ENCODE peak calls at places on chromosomes 6 and 20, in six cellular contexts. N is body of pancreas, X is fibroblast of lung, K is psoas muscle, J is A549, E is tibial artery. W is an unnamed sample.

GRCh38 chr6:20266851-20267608 is 54.8 kb upstream of the MBOAT1 start:
- DNase-seq in J (no peak), N (no peak), K (no peak), X (peak), E (no peak), W (no peak)

GRCh38 chr6:133466666-133467065 is 225.5 kb downstream of the EYA4 start:
- DNase-seq in X (peak), J (no peak), N (no peak), E (no peak), K (no peak), W (no peak)

GRCh38 chr20:61253640-61254511 is 1.8 kb downstream of the CDH4 start:
- DNase-seq in N (no peak), X (peak), K (no peak), J (peak), E (no peak), W (no peak)

GRCh38 chr6:107318100-107318736 is 141.1 kb downstream of the PDSS2 start:
- DNase-seq in J (peak), K (peak), X (peak), N (peak), E (peak), W (peak)

GRCh38 chr6:89387516-89388222 is 24.4 kb downstream of the RRAGD start:
- DNase-seq in K (no peak), X (no peak), N (no peak), E (no peak), J (no peak), W (no peak)

GRCh38 chr6:27374824-27375612 is 13.5 kb upstream of the ZNF391 start:
- DNase-seq in E (peak), X (peak), N (peak), J (no peak), K (peak), W (peak)

GRCh38 chr6:33861722-33862121 is 57.9 kb upstream of the MLN start:
- DNase-seq in J (no peak), E (no peak), K (no peak), N (no peak), X (no peak), W (no peak)

GRCh38 chr6:147699637-147700036 is 191.1 kb downstream of the SAMD5 start:
- DNase-seq in K (no peak), E (no peak), X (peak), N (no peak), J (peak), W (no peak)

GRCh38 chr6:89281779-89282246 is 33.3 kb downstream of the GABRR2 start:
- DNase-seq in J (peak), E (no peak), X (peak), N (no peak), K (no peak), W (peak)

GRCh38 chr20:34874094-34874654 is 1.5 kb upstream of the GGT7 start:
- DNase-seq in X (peak), J (peak), K (peak), E (peak), N (peak), W (peak)

GRCh38 chr20:18543932-18544331 is 23.3 kb upstream of the SMIM26 start:
- DNase-seq in X (no peak), N (peak), K (no peak), J (no peak), E (no peak), W (peak)

GRCh38 chr6:121592955-121593665 is 157.7 kb downstream of the GJA1 start:
- DNase-seq in K (no peak), E (no peak), N (no peak), J (no peak), X (no peak), W (no peak)

GRCh38 chr20:45951925-45952834 is 17.7 kb downstream of the PCIF1 start:
- DNase-seq in N (no peak), K (no peak), X (no peak), J (no peak), E (no peak), W (no peak)

GRCh38 chr6:35397806-35398418 is 54.2 kb upstream of the FANCE start:
- DNase-seq in K (no peak), N (no peak), E (no peak), X (no peak), J (no peak), W (no peak)

GRCh38 chr6:36285797-36286196 is 15.9 kb downstream of the PNPLA1 start:
- DNase-seq in N (no peak), J (no peak), X (no peak), K (no peak), E (no peak), W (no peak)

GRCh38 chr6:160130729-160131484 is 9.3 kb downstream of the SLC22A1 start:
- DNase-seq in X (no peak), J (no peak), E (no peak), N (no peak), K (no peak), W (no peak)

GRCh38 chr6:149477544-149477943 is 7.3 kb downstream of the ZC3H12D start:
- DNase-seq in J (no peak), N (no peak), E (no peak), K (no peak), X (no peak), W (no peak)

GRCh38 chr6:154408906-154409500 is 52.4 kb upstream of the IPCEF1 start:
- DNase-seq in J (peak), E (no peak), X (peak), N (no peak), K (no peak), W (no peak)

GRCh38 chr20:8388146-8388545 is 256.1 kb downstream of the PLCB1 start:
- DNase-seq in J (no peak), E (no peak), K (no peak), N (no peak), X (peak), W (no peak)

GRCh38 chr6:68760941-68761676 is 126.0 kb downstream of the ADGRB3 start:
- DNase-seq in N (no peak), J (no peak), X (no peak), E (no peak), K (no peak), W (no peak)

GRCh38 chr20:1872456-1873183 is 22.6 kb upstream of the SIRPA start:
- DNase-seq in E (no peak), N (no peak), J (no peak), X (no peak), K (no peak), W (no peak)

GRCh38 chr6:15200087-15200486 is 45.8 kb upstream of the JARID2 start:
- DNase-seq in J (no peak), X (no peak), K (no peak), N (no peak), E (no peak), W (no peak)

GRCh38 chr6:11854418-11855165 is 76.0 kb upstream of the ADTRP start:
- DNase-seq in E (no peak), N (peak), J (peak), K (no peak), X (peak), W (no peak)

GRCh38 chr6:169583867-169584541 is 117.8 kb downstream of the WDR27 start:
- DNase-seq in N (no peak), K (no peak), J (no peak), E (no peak), X (no peak), W (no peak)

GRCh38 chr20:50099565-50099991 is 13.4 kb downstream of the UBE2V1 start:
- DNase-seq in J (no peak), K (no peak), N (no peak), X (no peak), E (no peak), W (no peak)

GRCh38 chr6:87968435-87969278 is 79.0 kb upstream of the SPACA1 start:
- DNase-seq in N (no peak), E (no peak), K (no peak), X (peak), J (no peak), W (no peak)

GRCh38 chr20:49210101-49210749 is 9.0 kb upstream of the DDX27 start:
- DNase-seq in X (no peak), K (no peak), N (no peak), E (no peak), J (no peak), W (peak)

GRCh38 chr6:112298816-112299281 is 44.5 kb upstream of the LAMA4 start:
- DNase-seq in X (peak), N (no peak), J (peak), E (no peak), K (no peak), W (no peak)

GRCh38 chr6:105259912-105260889 is 80.4 kb upstream of the POPDC3 start:
- DNase-seq in X (no peak), E (no peak), N (no peak), J (no peak), K (no peak), W (no peak)

GRCh38 chr6:168206186-168206585 is 113.4 kb downstream of the DACT2 start:
- DNase-seq in J (no peak), N (no peak), K (peak), X (no peak), E (peak), W (no peak)

GRCh38 chr20:38843346-38843745 is 37.8 kb downstream of the PPP1R16B start:
- DNase-seq in N (no peak), X (no peak), J (no peak), E (no peak), K (no peak), W (no peak)

GRCh38 chr20:5002077-5002413 is 735 bp upstream of the SLC23A2 start:
- DNase-seq in N (peak), X (no peak), E (no peak), K (no peak), J (no peak), W (no peak)

GRCh38 chr6:72716916-72717315 is 95.1 kb downstream of the KCNQ5 start:
- DNase-seq in E (no peak), K (no peak), J (no peak), N (no peak), X (no peak), W (no peak)

GRCh38 chr6:155517282-155517681 is 61.6 kb upstream of the NOX3 start:
- DNase-seq in X (no peak), K (no peak), N (no peak), J (no peak), E (no peak), W (no peak)

GRCh38 chr20:48962976-48963730 is 41.6 kb downstream of the ARFGEF2 start:
- DNase-seq in E (no peak), J (no peak), K (no peak), N (no peak), X (no peak), W (no peak)

GRCh38 chr20:44516491-44516890 is 5.4 kb downstream of the SERINC3 start:
- DNase-seq in K (peak), N (no peak), J (no peak), E (peak), X (no peak), W (no peak)

GRCh38 chr6:13708679-13709261 is 2.9 kb downstream of the RANBP9 start:
- DNase-seq in E (no peak), N (no peak), J (no peak), X (peak), K (no peak), W (no peak)
- H3K4me3 ChIP-seq in E (peak), N (peak), J (peak), X (peak), K (peak), W (peak)

GRCh38 chr20:10094566-10095173 is 59.9 kb downstream of the ANKEF1 start:
- DNase-seq in X (peak), E (no peak), N (no peak), K (no peak), J (peak), W (no peak)
- TF ChIP-seq CTCF in X (peak), E (no peak), N (no peak), K (no peak), J (peak), W (peak)

DNA sequence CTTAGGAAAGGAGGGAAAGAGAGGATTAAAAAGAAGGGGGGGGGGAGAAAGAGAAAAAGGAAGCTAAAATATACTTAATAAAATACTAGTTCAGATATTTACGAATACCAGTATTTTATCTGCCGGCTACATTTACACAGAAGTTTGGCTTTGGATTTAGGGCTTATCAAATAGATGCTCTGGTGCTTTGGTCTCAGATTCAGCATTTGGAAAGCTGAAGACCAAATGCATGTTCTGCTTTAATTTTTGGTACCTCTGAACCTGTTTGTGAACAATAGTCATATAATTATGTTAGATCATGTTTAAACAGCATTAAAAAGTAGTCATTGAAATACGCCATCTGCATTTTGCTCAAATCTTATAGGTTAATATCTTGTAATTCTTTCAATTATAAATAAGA is 786.0 kb upstream of the CITED2 start:
- DNase-seq in J (no peak), E (no peak), N (no peak), X (no peak), K (no peak), W (no peak)
- H3K4me3 ChIP-seq in J (no peak), E (no peak), N (no peak), X (no peak), K (no peak), W (no peak)

GRCh38 chr6:48733581-48733980 is 622.6 kb upstream of the PTCHD4 start:
- DNase-seq in K (no peak), E (no peak), J (no peak), X (peak), N (no peak), W (no peak)

DNA sequence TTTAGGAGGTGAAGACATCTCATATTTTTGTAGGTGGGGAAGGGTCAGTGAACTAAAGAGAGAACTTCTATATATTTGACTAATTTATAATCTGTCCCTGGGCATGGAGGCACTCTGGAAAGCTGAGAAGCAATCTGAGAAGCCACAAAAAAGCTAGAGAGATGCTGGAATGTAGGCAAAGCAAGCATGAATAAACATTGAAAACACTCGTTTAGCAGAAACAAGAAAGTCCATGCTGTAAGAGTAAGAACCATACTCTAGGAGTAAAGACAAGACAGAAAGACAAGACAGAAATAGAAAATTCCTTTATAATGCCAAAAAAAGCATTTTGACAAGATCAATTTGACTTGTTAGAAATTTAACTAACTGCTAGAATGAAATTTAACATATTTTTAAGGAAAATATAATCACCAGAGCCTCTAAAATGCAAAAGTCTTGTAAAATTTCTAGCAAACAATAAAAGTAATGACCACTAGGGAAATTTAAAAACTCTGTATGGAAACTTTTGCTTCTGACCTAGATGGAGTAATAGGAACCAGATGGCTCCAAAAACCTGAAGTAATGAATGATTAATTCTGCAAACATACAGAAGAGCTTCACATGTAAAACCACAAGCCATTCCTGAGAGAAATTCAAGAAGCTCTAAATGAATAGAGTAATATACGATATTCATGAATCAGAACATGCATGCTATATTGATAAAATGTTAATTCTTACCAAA is 625.6 kb upstream of the PTCHD4 start:
- DNase-seq in J (no peak), N (no peak), X (peak), E (no peak), K (no peak), W (no peak)
- TF ChIP-seq CTCF in J (no peak), N (no peak), X (no peak), E (no peak), K (no peak), W (no peak)

GRCh38 chr20:41002842-41003142 is 25.8 kb upstream of the TOP1 start:
- DNase-seq in E (no peak), X (no peak), N (no peak), J (no peak), K (no peak), W (no peak)
- H3K4me3 ChIP-seq in E (no peak), X (peak), N (no peak), J (no peak), K (no peak), W (no peak)

DNA sequence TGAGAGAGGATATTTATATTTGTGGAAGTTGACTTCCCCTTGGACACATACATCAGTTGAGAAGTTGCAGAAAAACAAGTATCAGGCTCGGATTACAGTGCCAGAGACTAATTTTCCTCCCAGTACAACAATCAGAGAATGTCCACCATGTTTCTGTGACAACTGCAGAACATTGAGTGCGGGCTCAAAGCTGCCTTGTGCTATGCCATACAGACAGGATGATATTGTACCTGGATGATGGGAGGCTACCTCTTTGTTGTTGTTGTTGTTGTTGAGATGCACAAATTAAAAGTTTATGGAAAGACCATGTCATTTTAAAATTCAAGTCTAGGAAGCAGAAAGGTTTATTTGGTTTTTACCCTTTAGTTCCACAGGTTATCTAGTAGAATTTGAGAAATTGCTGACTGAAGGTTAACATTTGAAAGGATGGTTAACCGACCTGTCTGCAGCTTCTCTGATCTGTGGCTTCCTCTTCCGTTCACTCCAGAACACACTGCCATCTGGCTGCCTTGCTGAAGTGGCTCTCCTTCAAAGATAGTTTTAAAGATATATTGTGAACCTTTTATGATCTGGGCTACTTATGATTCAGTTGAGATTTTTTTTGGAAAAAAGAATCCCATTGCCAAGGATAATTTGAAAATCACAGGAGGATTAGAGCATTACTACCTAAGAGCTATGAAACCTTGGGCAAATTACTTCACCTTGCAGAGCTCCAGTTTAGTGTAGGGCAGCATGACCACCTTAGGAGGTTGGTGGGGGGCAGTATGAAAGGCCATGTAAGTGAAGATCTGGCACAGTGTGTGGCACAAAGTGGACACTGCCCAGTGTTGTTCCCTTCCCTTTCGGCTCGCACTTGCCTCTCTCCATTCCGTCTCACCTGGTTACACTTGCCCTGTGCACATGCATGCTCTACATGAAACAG is 15.9 kb downstream of the TMEM200A start:
- DNase-seq in J (no peak), K (no peak), N (no peak), X (no peak), E (no peak), W (no peak)
- TF ChIP-seq CTCF in J (no peak), K (no peak), N (no peak), X (peak), E (no peak), W (peak)

DNA sequence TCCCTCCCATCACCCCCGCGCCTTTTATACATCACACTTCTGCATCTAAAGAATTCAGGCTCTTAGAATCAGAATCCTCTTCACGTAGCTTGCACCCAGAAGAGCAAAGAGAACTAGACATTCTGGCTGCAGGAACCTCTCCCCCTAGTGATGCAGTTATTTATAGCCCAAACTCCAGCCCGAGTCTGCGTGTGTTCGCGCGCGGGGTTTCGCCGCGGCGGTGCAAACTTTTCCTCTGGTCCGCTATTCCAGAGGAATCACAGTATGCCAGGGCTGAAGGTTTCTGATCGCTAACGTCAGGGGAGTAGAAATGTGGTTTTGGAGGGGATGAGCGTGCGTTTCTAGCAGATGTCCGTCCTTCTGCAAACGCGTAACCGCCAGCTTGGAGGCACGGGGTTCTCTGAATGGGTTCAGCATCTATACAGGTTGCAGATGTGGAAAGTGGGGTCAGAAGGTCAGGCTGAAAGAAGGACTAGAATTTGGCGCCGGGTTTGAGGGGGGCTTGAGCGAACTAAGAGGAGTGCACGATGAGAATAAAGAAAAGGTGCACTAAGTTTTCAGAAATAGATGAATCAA is 1.9 kb downstream of the EPHA7 start:
- DNase-seq in X (peak), N (no peak), E (no peak), J (peak), K (no peak), W (no peak)
- H3K4me3 ChIP-seq in X (no peak), N (no peak), E (peak), J (peak), K (peak), W (peak)

DNA sequence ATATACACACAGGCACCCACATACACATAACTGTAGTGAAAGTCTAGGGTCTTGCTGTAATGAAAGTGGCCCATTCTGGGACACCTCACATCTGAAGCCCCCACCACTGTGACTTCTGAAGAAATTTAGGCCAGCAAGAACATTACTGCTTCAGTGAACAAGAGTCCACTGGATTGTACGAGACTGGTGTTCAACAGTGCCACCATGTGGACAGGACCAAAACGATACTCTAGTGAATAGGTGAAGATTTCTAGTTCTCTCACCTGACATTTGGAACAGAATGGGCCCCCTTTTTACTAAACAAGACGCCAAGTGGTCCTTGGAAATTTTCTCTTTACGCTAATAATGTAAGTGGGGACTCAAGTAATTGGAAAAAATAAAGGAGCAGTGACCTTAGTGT is 156.9 kb downstream of the MAFB start:
- DNase-seq in K (no peak), X (no peak), J (peak), N (no peak), E (no peak), W (peak)
- TF ChIP-seq CTCF in K (peak), X (peak), J (peak), N (no peak), E (no peak), W (peak)